ENCODE peak calls at places on chromosomes 11 and 22, in nine cellular contexts. T is CD8-positive, alpha-beta T cell; R is upper lobe of right lung; W is lower lobe of right lung; I is A549; E is kidney; D is HCT116; H is DND-41; F is Peyer's patch. G is an unnamed sample.
A peak's percentile ranks its signal among the peaks of the same experiment; 100 is the strongest.

GRCh38 chr11:12518606-12519385 is 141.4 kb downstream of the PARVA start:
- DNase-seq in T (no peak), R (no peak), W (no peak), I (no peak), E (no peak), D (no peak), H (no peak), F (no peak), G (no peak)

GRCh38 chr11:122494171-122494570 is 161.4 kb upstream of the UBASH3B start:
- DNase-seq in T (no peak), R (no peak), W (no peak), I (no peak), E (no peak), D (no peak), H (no peak), F (no peak), G (no peak)

GRCh38 chr11:26228778-26229177 is 103.2 kb upstream of the ANO3 start:
- DNase-seq in T (no peak), R (no peak), W (no peak), I (no peak), E (no peak), D (no peak), H (no peak), F (no peak), G (no peak)

GRCh38 chr11:61696602-61697001 is 16.4 kb downstream of the DAGLA start:
- DNase-seq in T (no peak), R (no peak), W (no peak), I (no peak), E (no peak), D (no peak), H (no peak), F (no peak), G (no peak)

GRCh38 chr22:17836977-17837742 is 62.9 kb upstream of the BID start:
- DNase-seq in T (no peak), R (no peak), W (no peak), I (no peak), E (peak; percentile 87), D (no peak), H (no peak), F (no peak), G (no peak)

GRCh38 chr11:102184269-102184987 is 74.2 kb downstream of the YAP1 start:
- DNase-seq in T (no peak), R (no peak), W (no peak), I (no peak), E (no peak), D (no peak), H (no peak), F (no peak), G (no peak)

GRCh38 chr11:80436547-80436946 is 995.7 kb upstream of the TENM4 start:
- DNase-seq in T (no peak), R (no peak), W (no peak), I (no peak), E (no peak), D (no peak), H (no peak), F (no peak), G (no peak)

GRCh38 chr11:57601297-57601696 is 3.8 kb downstream of the SERPING1 start:
- DNase-seq in T (no peak), R (no peak), W (no peak), I (no peak), E (no peak), D (no peak), H (no peak), F (no peak), G (no peak)

GRCh38 chr11:130581631-130582030 is 133.2 kb downstream of the ADAMTS15 start:
- DNase-seq in T (no peak), R (no peak), W (no peak), I (no peak), E (no peak), D (no peak), H (no peak), F (no peak), G (no peak)

GRCh38 chr22:33825761-33826160 is 94.5 kb downstream of the LARGE1 start:
- DNase-seq in T (no peak), R (no peak), W (no peak), I (no peak), E (no peak), D (no peak), H (no peak), F (no peak), G (no peak)

GRCh38 chr11:27085115-27085514 is 44.5 kb downstream of the BBOX1 start:
- DNase-seq in T (no peak), R (no peak), W (no peak), I (no peak), E (no peak), D (no peak), H (no peak), F (no peak), G (no peak)

GRCh38 chr11:95547186-95547585 is 242.4 kb downstream of the FAM76B start:
- DNase-seq in T (no peak), R (no peak), W (no peak), I (no peak), E (no peak), D (no peak), H (no peak), F (no peak), G (no peak)

GRCh38 chr22:44536411-44536810 is 38.4 kb upstream of the RTL6 start:
- DNase-seq in T (no peak), R (no peak), W (no peak), I (no peak), E (no peak), D (no peak), H (no peak), F (no peak), G (no peak)

GRCh38 chr11:35554491-35555237 is 29.2 kb upstream of the PAMR1 start:
- DNase-seq in T (no peak), R (no peak), W (no peak), I (peak; percentile 13), E (no peak), D (no peak), H (no peak), F (no peak), G (no peak)

GRCh38 chr11:40384991-40385390 is 1074.5 kb downstream of the LRRC4C start:
- DNase-seq in T (no peak), R (no peak), W (no peak), I (no peak), E (no peak), D (no peak), H (no peak), F (no peak), G (no peak)

GRCh38 chr11:72250661-72251465 is 6.9 kb upstream of the PHOX2A start:
- DNase-seq in T (no peak), R (no peak), W (no peak), I (no peak), E (no peak), D (no peak), H (no peak), F (no peak), G (no peak)
- H3K4me3 ChIP-seq in T (no peak overlapping the region), R (no peak overlapping the region), W (no peak overlapping the region), I (no peak overlapping the region), E (no peak overlapping the region), D (no peak overlapping the region), H (no peak overlapping the region), F (no peak overlapping the region), G (no peak overlapping the region)

GRCh38 chr22:19890502-19891349 is 36.1 kb upstream of the GNB1L start:
- DNase-seq in T (no peak), R (no peak), W (no peak), I (no peak), E (peak; percentile 67), D (no peak), H (peak; percentile 74), F (no peak), G (no peak)

GRCh38 chr22:19891350-19892248 is 36.9 kb upstream of the GNB1L start:
- DNase-seq in T (peak; percentile 66), R (no peak), W (no peak), I (no peak), E (peak; percentile 75), D (no peak), H (peak; percentile 95), F (peak; percentile 80), G (peak; percentile 56)

GRCh38 chr22:19893363-19893762 is 38.7 kb upstream of the GNB1L start:
- DNase-seq in T (no peak), R (no peak), W (no peak), I (no peak), E (peak; percentile 63), D (no peak), H (no peak), F (no peak), G (no peak)

GRCh38 chr22:19892925-19893324 is 38.3 kb upstream of the GNB1L start:
- DNase-seq in T (no peak), R (no peak), W (no peak), I (no peak), E (no peak), D (no peak), H (peak; percentile 30), F (no peak), G (no peak)

DNA sequence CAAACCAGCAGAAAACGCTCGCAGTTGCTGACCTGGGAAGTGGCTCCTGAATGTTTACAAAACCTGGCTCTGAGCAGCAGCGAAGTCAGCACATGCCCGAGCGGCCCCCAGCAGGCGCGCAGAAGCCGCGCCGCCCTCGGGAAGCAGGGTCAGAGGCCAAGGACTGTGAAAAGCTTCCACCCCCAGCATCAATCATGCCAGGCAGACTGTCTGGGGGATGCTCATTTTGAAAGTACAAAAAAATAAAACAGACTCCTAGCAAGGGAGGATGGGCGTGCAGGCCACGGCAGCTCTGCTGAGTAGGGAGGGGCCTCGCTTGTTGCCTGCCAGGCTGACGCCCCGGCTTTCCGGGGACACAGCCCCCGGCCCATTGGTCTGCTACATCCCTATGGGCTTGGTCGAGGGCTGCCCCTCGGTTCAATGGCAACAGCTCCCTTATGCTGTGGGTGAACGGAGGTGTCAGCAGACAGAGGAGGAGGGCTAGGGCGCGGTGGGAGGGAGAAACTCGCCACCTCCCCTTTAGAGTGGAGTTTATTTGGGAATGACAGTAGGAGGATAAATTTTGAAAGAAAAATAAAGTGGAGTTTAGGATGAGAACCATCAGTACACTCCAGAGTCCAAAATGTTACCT is 37.7 kb upstream of the GNB1L start:
- DNase-seq in T (no peak), R (no peak), W (no peak), I (no peak), E (peak; percentile 65), D (no peak), H (peak; percentile 85), F (peak; percentile 40), G (peak; percentile 58)
- H3K27ac ChIP-seq in T (peak overlapping the region; percentile 82), R (peak overlapping the region; percentile 55), W (peak overlapping the region; percentile 66), I (no peak overlapping the region), E (no peak overlapping the region), D (no peak overlapping the region), H (peak overlapping the region; percentile 100), F (peak overlapping the region; percentile 77), G (peak overlapping the region; percentile 63)

GRCh38 chr11:118913411-118914125 is 12.2 kb downstream of the BCL9L start:
- DNase-seq in T (no peak), R (no peak), W (peak; percentile 52), I (no peak), E (peak; percentile 77), D (no peak), H (peak; percentile 87), F (peak; percentile 75), G (peak; percentile 46)
- H3K4me1 ChIP-seq in T (peaks cover 89% of the 10 kb centered on the region), R (peaks cover 99% of the 10 kb centered on the region), W (peaks cover 100% of the 10 kb centered on the region), I (peaks cover 80% of the 10 kb centered on the region), E (peaks cover 87% of the 10 kb centered on the region), D (peaks cover 100% of the 10 kb centered on the region), H (peaks cover 72% of the 10 kb centered on the region), F (peaks cover 26% of the 10 kb centered on the region), G (peaks cover 93% of the 10 kb centered on the region)

DNA sequence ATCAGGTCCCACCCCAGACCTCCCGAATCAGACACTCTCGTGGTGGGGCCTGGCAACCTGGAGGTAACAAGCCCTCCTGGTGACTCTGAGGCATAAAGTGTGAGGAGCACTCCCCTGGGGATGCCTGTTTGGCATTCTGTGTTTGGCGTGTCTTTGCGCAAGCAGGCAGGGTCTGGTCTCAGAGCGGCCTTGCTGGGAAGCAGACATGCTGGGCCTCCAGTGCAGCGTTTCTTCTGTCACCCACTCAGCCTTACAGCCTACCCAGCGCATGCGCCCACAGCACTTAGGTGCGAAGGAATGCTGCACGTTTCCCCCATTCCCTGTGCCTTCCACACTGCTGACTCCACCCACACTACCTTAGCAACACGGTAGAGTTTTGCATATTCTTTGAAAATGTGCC is 7.4 kb upstream of the CXCR5 start:
- DNase-seq in T (no peak), R (no peak), W (no peak), I (no peak), E (no peak), D (no peak), H (peak; percentile 42), F (peak; percentile 40), G (no peak)
- H3K4me3 ChIP-seq in T (peak overlapping the region; percentile 7), R (no peak overlapping the region), W (no peak overlapping the region), I (no peak overlapping the region), E (no peak overlapping the region), D (no peak overlapping the region), H (peak overlapping the region; percentile 29), F (no peak overlapping the region), G (peak overlapping the region; percentile 31)

G was measured in CD8-positive, alpha-beta memory T cell.